ENCODE peak calls at places on chromosomes 4 and X, in ten cellular contexts. K is stomach, X is endothelial cell of umbilical vein, M is GM12891, B is SK-N-SH, Z is sigmoid colon, G is breast epithelium, Q is transverse colon, L is GM12878, O is suprapubic skin. Y is an unnamed sample.

GRCh38 chr4:141636771-141637460 is 533 bp downstream of the IL15 start:
- DNase-seq in Z (peak; percentile 67), K (peak; percentile 58), B (peak; percentile 81), G (peak; percentile 17), M (peak; percentile 32), L (no peak), Q (peak; percentile 64), O (no peak), X (peak; percentile 74), Y (no peak)

GRCh38 chr4:90240333-90240732 is 113.1 kb downstream of the CCSER1 start:
- DNase-seq in Q (no peak), X (no peak), G (no peak), O (no peak), K (no peak), Z (no peak), M (no peak), L (no peak), B (no peak), Y (no peak)

GRCh38 chr4:152258804-152259708 is 276.8 kb downstream of the FBXW7 start:
- DNase-seq in X (peak; percentile 94), L (no peak), G (no peak), O (no peak), Q (no peak), B (no peak), K (no peak), Z (no peak), M (no peak), Y (peak; percentile 60)

GRCh38 chr4:34198966-34199365 is 2045.3 kb downstream of the ARAP2 start:
- DNase-seq in B (no peak), M (no peak), G (no peak), Q (no peak), X (no peak), Z (no peak), K (no peak), L (no peak), O (no peak), Y (no peak)

GRCh38 chr4:112857461-112857860 is 192.0 kb upstream of the ANK2 start:
- DNase-seq in Q (no peak), K (no peak), Z (no peak), M (no peak), L (no peak), X (peak; percentile 24), G (no peak), B (no peak), O (no peak), Y (no peak)

GRCh38 chr4:140096921-140097320 is 57.1 kb downstream of the MAML3 start:
- DNase-seq in X (no peak), K (no peak), L (no peak), G (no peak), Z (no peak), M (no peak), O (no peak), B (no peak), Q (no peak), Y (peak; percentile 50)

GRCh38 chr4:94743838-94744237 is 13.9 kb upstream of the BMPR1B start:
- DNase-seq in Q (no peak), K (no peak), B (no peak), M (no peak), X (no peak), L (no peak), G (no peak), Z (no peak), O (no peak), Y (no peak)

GRCh38 chr4:20831746-20832145 is 131.5 kb downstream of the PACRGL start:
- DNase-seq in B (no peak), M (no peak), O (no peak), L (no peak), K (no peak), Q (no peak), X (no peak), Z (no peak), G (no peak), Y (no peak)

GRCh38 chr4:79048878-79049277 is 109.6 kb upstream of the PAQR3 start:
- DNase-seq in M (no peak), B (no peak), K (no peak), O (no peak), Z (no peak), G (no peak), X (no peak), Q (no peak), L (no peak), Y (no peak)

GRCh38 chrX:39729834-39730670 is 367.7 kb downstream of the BCOR start:
- DNase-seq in L (no peak), X (no peak), M (no peak), O (no peak), K (no peak), G (no peak), Z (no peak), B (peak; percentile 76), Q (no peak), Y (no peak)

GRCh38 chr4:71380721-71381120 is 41.9 kb downstream of the SLC4A4 start:
- DNase-seq in M (no peak), X (no peak), Q (no peak), K (no peak), Z (no peak), L (no peak), G (no peak), B (no peak), O (no peak), Y (no peak)

GRCh38 chr4:44326716-44327115 is 121.9 kb downstream of the KCTD8 start:
- DNase-seq in O (no peak), K (no peak), X (no peak), Z (no peak), M (no peak), L (no peak), G (no peak), Q (no peak), B (no peak), Y (no peak)
- TF ChIP-seq POLR2AphosphoS5 in O (no peak), K (no peak), X (no peak), Z (no peak), M (no peak), L (no peak), G (no peak), Q (no peak), B (no peak), Y (no peak)

DNA sequence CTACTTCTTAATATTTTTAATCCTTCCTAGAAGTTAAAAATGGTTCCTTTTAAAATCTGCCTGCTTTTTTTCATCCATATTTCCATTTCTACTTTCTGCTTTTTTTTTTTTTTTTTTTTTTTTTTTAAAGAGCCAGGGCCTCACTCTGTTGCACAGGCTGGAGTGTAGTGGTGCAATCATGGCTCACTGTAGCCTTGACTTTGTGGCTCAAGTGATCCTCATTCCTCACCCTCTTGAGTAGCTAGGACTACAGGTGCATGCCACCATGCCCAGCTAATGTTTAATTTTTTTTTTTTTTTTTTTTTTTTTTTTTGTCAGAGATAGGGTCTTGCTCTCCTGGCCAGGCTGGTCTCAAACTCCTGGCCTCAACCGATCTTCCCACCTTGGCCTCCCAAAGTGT is 39.7 kb downstream of the MND1 start:
- DNase-seq in O (no peak), K (no peak), Q (no peak), B (no peak), L (no peak), Z (no peak), G (no peak), X (no peak), M (no peak), Y (no peak)
- TF ChIP-seq POLR2AphosphoS5 in O (no peak), K (no peak), Q (no peak), B (no peak), L (no peak), Z (no peak), G (no peak), X (no peak), M (no peak), Y (no peak)

DNA sequence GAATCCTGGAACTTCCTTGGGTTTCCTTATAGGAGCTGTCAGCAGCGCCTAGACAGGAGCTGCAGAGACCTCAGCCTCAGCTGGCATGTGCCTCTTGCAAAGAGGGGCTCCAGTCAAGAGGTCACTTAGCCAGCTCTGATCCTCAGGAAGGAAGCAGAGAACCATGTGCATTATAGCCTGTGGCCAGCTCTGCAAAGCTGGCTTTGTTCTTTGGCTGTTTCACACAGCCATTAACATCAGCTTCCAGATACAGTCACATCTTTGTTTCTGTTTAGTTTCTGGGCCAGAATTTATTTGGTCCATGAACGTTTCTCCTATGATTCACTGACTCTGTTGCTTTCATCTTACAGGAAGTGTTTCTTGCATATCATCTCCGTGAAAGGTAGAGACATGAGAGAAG is 92.4 kb downstream of the CC2D2A start:
- DNase-seq in B (no peak), G (no peak), Q (no peak), M (no peak), X (no peak), L (no peak), Z (no peak), K (no peak), O (no peak), Y (no peak)
- TF ChIP-seq POLR2AphosphoS5 in B (no peak), G (no peak), Q (no peak), M (no peak), X (no peak), L (no peak), Z (no peak), K (no peak), O (no peak), Y (no peak)

GRCh38 chr4:126924237-126924636 is 708.5 kb upstream of the INTU start:
- DNase-seq in O (no peak), M (no peak), K (no peak), L (no peak), G (no peak), Q (no peak), Z (no peak), X (no peak), B (no peak), Y (no peak)
- TF ChIP-seq POLR2AphosphoS5 in O (no peak), M (no peak), K (no peak), L (no peak), G (no peak), Q (no peak), Z (no peak), X (no peak), B (no peak), Y (no peak)

Y was measured in esophagus muscularis mucosa.